ENCODE peak calls at places on chromosomes 16 and 17, in ten cellular contexts. F is Calu3; Q is ovary; P is NCI-H1105; W is brain microvascular endothelial cell; L is NCI-H2029 treated with DMSO at 0.1 percent for 48 hours; R is adipocyte; B is stimulated activated CD8-positive, alpha-beta memory T cell treated with anti-CD3 and anti-CD28 coated beads, Interleukin-4, amount 100 ng/mL, for 1 hour; N is CD4-positive, alpha-beta T cell; C is NCI-H2171. I is an unnamed sample.

GRCh38 chr17:4310349-4311060 is 46.7 kb upstream of the ANKFY1 start:
- DNase-seq in Q (no peak), F (no peak), R (no peak), L (no peak), B (no peak), P (no peak), W (no peak), C (no peak), N (no peak), I (no peak)

GRCh38 chr17:46991618-46992017 is 12.6 kb upstream of the RPRML start:
- DNase-seq in L (no peak), W (no peak), N (no peak), R (no peak), Q (no peak), C (no peak), F (no peak), P (no peak), B (no peak), I (no peak)

GRCh38 chr16:4323845-4324478 is 8.1 kb downstream of the GLIS2 start:
- DNase-seq in Q (peak; percentile 84), R (peak; percentile 68), L (no peak), F (peak; percentile 66), P (no peak), W (no peak), C (no peak), N (no peak), B (no peak), I (no peak)

GRCh38 chr17:7336240-7337175 is at the start of gene ACAP1:
- DNase-seq in F (no peak), W (no peak), B (peak; percentile 73), Q (no peak), C (no peak), R (no peak), P (no peak), N (peak; percentile 90), L (no peak), I (no peak)

GRCh38 chr17:59616253-59616920 is 3.3 kb upstream of the CLTC start:
- DNase-seq in F (no peak), B (no peak), W (no peak), L (no peak), P (no peak), R (no peak), N (no peak), C (no peak), Q (no peak), I (no peak)

GRCh38 chr17:2700031-2700490 is 11.5 kb downstream of the CLUH start:
- DNase-seq in W (no peak), R (no peak), B (no peak), L (no peak), N (peak; percentile 27), P (no peak), C (no peak), F (no peak), Q (peak; percentile 27), I (no peak)

GRCh38 chr17:4087911-4088693 is 54.7 kb downstream of the ZZEF1 start:
- DNase-seq in W (peak; percentile 56), B (no peak), P (no peak), L (no peak), Q (no peak), N (no peak), C (no peak), R (peak; percentile 33), F (no peak), I (no peak)

GRCh38 chr17:76805319-76805718 is 62.9 kb upstream of the MGAT5B start:
- DNase-seq in L (no peak), P (no peak), R (peak; percentile 58), F (no peak), B (no peak), Q (no peak), W (peak; percentile 16), N (no peak), C (no peak), I (no peak)

GRCh38 chr16:11328172-11329079 is 16.8 kb upstream of the RMI2 start:
- DNase-seq in L (no peak), W (peak; percentile 91), F (peak; percentile 58), R (peak; percentile 98), N (peak; percentile 55), Q (peak; percentile 79), B (peak; percentile 19), C (no peak), P (no peak), I (peak; percentile 83)

GRCh38 chr16:61987474-61988012 is 48.7 kb downstream of the CDH8 start:
- DNase-seq in L (no peak), W (no peak), P (no peak), N (no peak), B (no peak), Q (no peak), F (no peak), R (no peak), C (no peak), I (no peak)

GRCh38 chr17:40553694-40554534 is 11.4 kb downstream of the CCR7 start:
- DNase-seq in N (peak; percentile 51), R (peak; percentile 75), L (peak; percentile 25), Q (peak; percentile 69), B (no peak), C (no peak), F (no peak), W (no peak), P (no peak), I (no peak)

GRCh38 chr16:29710227-29711219 is 31.5 kb downstream of the QPRT start:
- DNase-seq in B (no peak), Q (no peak), W (peak; percentile 76), P (no peak), F (peak; percentile 54), R (peak; percentile 79), C (no peak), N (no peak), L (no peak), I (peak; percentile 41)